ENCODE peak calls at places on chromosomes 2 and 18, in eight cellular contexts. One of them, this sample, is unnamed.

GRCh38 chr2:171141320-171141719 is 19.4 kb downstream of the TLK1 start:
- DNase-seq in HTR-8/SVneo: no peak
- DNase-seq in C1 segment of cervical spinal cord: no peak
- DNase-seq in amygdala: no peak
- DNase-seq in osteocyte: no peak
- DNase-seq in NCI-H1694 treated with DMSO at 0.1 percent for 48 hours: no peak
- DNase-seq in non-pigmented ciliary epithelial cell: no peak
- DNase-seq in caudate nucleus: no peak
- DNase-seq in this sample: no peak

GRCh38 chr2:58891828-58892366 is 650.8 kb upstream of the FANCL start:
- DNase-seq in HTR-8/SVneo: no peak
- DNase-seq in C1 segment of cervical spinal cord: no peak
- DNase-seq in amygdala: no peak
- DNase-seq in osteocyte: no peak
- DNase-seq in NCI-H1694 treated with DMSO at 0.1 percent for 48 hours: no peak
- DNase-seq in non-pigmented ciliary epithelial cell: no peak
- DNase-seq in caudate nucleus: no peak
- DNase-seq in this sample: no peak

GRCh38 chr2:86019121-86019520 is 86.6 kb downstream of the POLR1A start:
- DNase-seq in HTR-8/SVneo: no peak
- DNase-seq in C1 segment of cervical spinal cord: no peak
- DNase-seq in amygdala: no peak
- DNase-seq in osteocyte: no peak
- DNase-seq in NCI-H1694 treated with DMSO at 0.1 percent for 48 hours: no peak
- DNase-seq in non-pigmented ciliary epithelial cell: no peak
- DNase-seq in caudate nucleus: no peak
- DNase-seq in this sample: no peak

GRCh38 chr2:172680595-172681176 is 55.0 kb upstream of the RAPGEF4 start:
- DNase-seq in HTR-8/SVneo: no peak
- DNase-seq in C1 segment of cervical spinal cord: no peak
- DNase-seq in amygdala: no peak
- DNase-seq in osteocyte: no peak
- DNase-seq in NCI-H1694 treated with DMSO at 0.1 percent for 48 hours: no peak
- DNase-seq in non-pigmented ciliary epithelial cell: no peak
- DNase-seq in caudate nucleus: no peak
- DNase-seq in this sample: no peak

GRCh38 chr2:37569986-37570688 is 101.3 kb downstream of the CDC42EP3 start:
- DNase-seq in HTR-8/SVneo: no peak
- DNase-seq in C1 segment of cervical spinal cord: no peak
- DNase-seq in amygdala: no peak
- DNase-seq in osteocyte: no peak
- DNase-seq in NCI-H1694 treated with DMSO at 0.1 percent for 48 hours: no peak
- DNase-seq in non-pigmented ciliary epithelial cell: no peak
- DNase-seq in caudate nucleus: no peak
- DNase-seq in this sample: no peak

GRCh38 chr2:157206921-157207320 is 50.6 kb upstream of the GALNT5 start:
- DNase-seq in HTR-8/SVneo: no peak
- DNase-seq in C1 segment of cervical spinal cord: no peak
- DNase-seq in amygdala: no peak
- DNase-seq in osteocyte: no peak
- DNase-seq in NCI-H1694 treated with DMSO at 0.1 percent for 48 hours: peak
- DNase-seq in non-pigmented ciliary epithelial cell: no peak
- DNase-seq in caudate nucleus: no peak
- DNase-seq in this sample: no peak

GRCh38 chr2:71992036-71992435 is 155.6 kb downstream of the CYP26B1 start:
- DNase-seq in HTR-8/SVneo: no peak
- DNase-seq in C1 segment of cervical spinal cord: no peak
- DNase-seq in amygdala: no peak
- DNase-seq in osteocyte: no peak
- DNase-seq in NCI-H1694 treated with DMSO at 0.1 percent for 48 hours: no peak
- DNase-seq in non-pigmented ciliary epithelial cell: no peak
- DNase-seq in caudate nucleus: no peak
- DNase-seq in this sample: no peak

GRCh38 chr18:28175930-28176673 is 828 bp downstream of the CDH2 start:
- DNase-seq in HTR-8/SVneo: peak
- DNase-seq in C1 segment of cervical spinal cord: peak
- DNase-seq in amygdala: no peak
- DNase-seq in osteocyte: no peak
- DNase-seq in NCI-H1694 treated with DMSO at 0.1 percent for 48 hours: peak
- DNase-seq in non-pigmented ciliary epithelial cell: no peak
- DNase-seq in caudate nucleus: no peak
- DNase-seq in this sample: no peak

GRCh38 chr2:30208453-30208852 is 22.9 kb upstream of the LBH start:
- DNase-seq in HTR-8/SVneo: peak
- DNase-seq in C1 segment of cervical spinal cord: peak
- DNase-seq in amygdala: no peak
- DNase-seq in osteocyte: peak
- DNase-seq in NCI-H1694 treated with DMSO at 0.1 percent for 48 hours: peak
- DNase-seq in non-pigmented ciliary epithelial cell: no peak
- DNase-seq in caudate nucleus: peak
- DNase-seq in this sample: peak

GRCh38 chr2:919672-920071 is 31.0 kb upstream of the SNTG2 start:
- DNase-seq in HTR-8/SVneo: no peak
- DNase-seq in C1 segment of cervical spinal cord: no peak
- DNase-seq in amygdala: no peak
- DNase-seq in osteocyte: no peak
- DNase-seq in NCI-H1694 treated with DMSO at 0.1 percent for 48 hours: no peak
- DNase-seq in non-pigmented ciliary epithelial cell: no peak
- DNase-seq in caudate nucleus: no peak
- DNase-seq in this sample: no peak

GRCh38 chr2:176291335-176291734 is 22.1 kb downstream of the MTX2 start:
- DNase-seq in HTR-8/SVneo: no peak
- DNase-seq in C1 segment of cervical spinal cord: no peak
- DNase-seq in amygdala: no peak
- DNase-seq in osteocyte: no peak
- DNase-seq in NCI-H1694 treated with DMSO at 0.1 percent for 48 hours: no peak
- DNase-seq in non-pigmented ciliary epithelial cell: no peak
- DNase-seq in caudate nucleus: no peak
- DNase-seq in this sample: no peak

GRCh38 chr18:48808476-48808875 is 142.3 kb downstream of the SMAD7 start:
- DNase-seq in HTR-8/SVneo: no peak
- DNase-seq in C1 segment of cervical spinal cord: no peak
- DNase-seq in amygdala: no peak
- DNase-seq in osteocyte: no peak
- DNase-seq in NCI-H1694 treated with DMSO at 0.1 percent for 48 hours: no peak
- DNase-seq in non-pigmented ciliary epithelial cell: no peak
- DNase-seq in caudate nucleus: no peak
- DNase-seq in this sample: no peak

GRCh38 chr2:239539776-239540100 is 138.9 kb upstream of the HDAC4 start:
- DNase-seq in HTR-8/SVneo: no peak
- DNase-seq in C1 segment of cervical spinal cord: no peak
- DNase-seq in amygdala: no peak
- DNase-seq in osteocyte: no peak
- DNase-seq in NCI-H1694 treated with DMSO at 0.1 percent for 48 hours: no peak
- DNase-seq in non-pigmented ciliary epithelial cell: no peak
- DNase-seq in caudate nucleus: no peak
- DNase-seq in this sample: no peak

GRCh38 chr2:9178905-9179571 is 27.6 kb upstream of the ASAP2 start:
- DNase-seq in HTR-8/SVneo: no peak
- DNase-seq in C1 segment of cervical spinal cord: no peak
- DNase-seq in amygdala: no peak
- DNase-seq in osteocyte: no peak
- DNase-seq in NCI-H1694 treated with DMSO at 0.1 percent for 48 hours: no peak
- DNase-seq in non-pigmented ciliary epithelial cell: no peak
- DNase-seq in caudate nucleus: peak
- DNase-seq in this sample: no peak

GRCh38 chr2:159177957-159178356 is 108.5 kb downstream of the WDSUB1 start:
- DNase-seq in HTR-8/SVneo: no peak
- DNase-seq in C1 segment of cervical spinal cord: no peak
- DNase-seq in amygdala: no peak
- DNase-seq in osteocyte: no peak
- DNase-seq in NCI-H1694 treated with DMSO at 0.1 percent for 48 hours: no peak
- DNase-seq in non-pigmented ciliary epithelial cell: no peak
- DNase-seq in caudate nucleus: no peak
- DNase-seq in this sample: no peak

GRCh38 chr2:132009874-132010521 is 151.8 kb downstream of the ANKRD30BL start:
- DNase-seq in HTR-8/SVneo: no peak
- DNase-seq in C1 segment of cervical spinal cord: no peak
- DNase-seq in amygdala: no peak
- DNase-seq in osteocyte: no peak
- DNase-seq in NCI-H1694 treated with DMSO at 0.1 percent for 48 hours: no peak
- DNase-seq in non-pigmented ciliary epithelial cell: peak
- DNase-seq in caudate nucleus: no peak
- DNase-seq in this sample: no peak

GRCh38 chr18:35513181-35513932 is 15.6 kb upstream of the INO80C start:
- DNase-seq in HTR-8/SVneo: no peak
- DNase-seq in C1 segment of cervical spinal cord: no peak
- DNase-seq in amygdala: no peak
- DNase-seq in osteocyte: peak
- DNase-seq in NCI-H1694 treated with DMSO at 0.1 percent for 48 hours: no peak
- DNase-seq in non-pigmented ciliary epithelial cell: peak
- DNase-seq in caudate nucleus: no peak
- DNase-seq in this sample: no peak

GRCh38 chr2:190467575-190468083 is 59.5 kb downstream of the MFSD6 start:
- DNase-seq in HTR-8/SVneo: no peak
- DNase-seq in C1 segment of cervical spinal cord: peak
- DNase-seq in amygdala: no peak
- DNase-seq in osteocyte: no peak
- DNase-seq in NCI-H1694 treated with DMSO at 0.1 percent for 48 hours: no peak
- DNase-seq in non-pigmented ciliary epithelial cell: no peak
- DNase-seq in caudate nucleus: no peak
- DNase-seq in this sample: no peak

GRCh38 chr18:10822457-10822856 is 296.6 kb downstream of the NAPG start:
- DNase-seq in HTR-8/SVneo: no peak
- DNase-seq in C1 segment of cervical spinal cord: no peak
- DNase-seq in amygdala: no peak
- DNase-seq in osteocyte: no peak
- DNase-seq in NCI-H1694 treated with DMSO at 0.1 percent for 48 hours: no peak
- DNase-seq in non-pigmented ciliary epithelial cell: no peak
- DNase-seq in caudate nucleus: no peak
- DNase-seq in this sample: no peak

GRCh38 chr2:239278361-239278760 is 122.5 kb downstream of the HDAC4 start:
- DNase-seq in HTR-8/SVneo: no peak
- DNase-seq in C1 segment of cervical spinal cord: no peak
- DNase-seq in amygdala: no peak
- DNase-seq in osteocyte: no peak
- DNase-seq in NCI-H1694 treated with DMSO at 0.1 percent for 48 hours: no peak
- DNase-seq in non-pigmented ciliary epithelial cell: no peak
- DNase-seq in caudate nucleus: no peak
- DNase-seq in this sample: peak

GRCh38 chr2:240888130-240888889 is 7.6 kb downstream of the MAB21L4 start:
- DNase-seq in HTR-8/SVneo: no peak
- DNase-seq in C1 segment of cervical spinal cord: no peak
- DNase-seq in amygdala: no peak
- DNase-seq in osteocyte: no peak
- DNase-seq in NCI-H1694 treated with DMSO at 0.1 percent for 48 hours: no peak
- DNase-seq in non-pigmented ciliary epithelial cell: no peak
- DNase-seq in caudate nucleus: no peak
- DNase-seq in this sample: no peak

GRCh38 chr18:12366379-12366778 is 10.6 kb downstream of the AFG3L2 start:
- DNase-seq in HTR-8/SVneo: no peak
- DNase-seq in C1 segment of cervical spinal cord: no peak
- DNase-seq in amygdala: no peak
- DNase-seq in osteocyte: no peak
- DNase-seq in NCI-H1694 treated with DMSO at 0.1 percent for 48 hours: no peak
- DNase-seq in non-pigmented ciliary epithelial cell: no peak
- DNase-seq in caudate nucleus: no peak
- DNase-seq in this sample: peak

GRCh38 chr2:85308951-85309555 is 18.7 kb downstream of the TGOLN2 start:
- DNase-seq in HTR-8/SVneo: no peak
- DNase-seq in C1 segment of cervical spinal cord: peak
- DNase-seq in amygdala: no peak
- DNase-seq in osteocyte: no peak
- DNase-seq in NCI-H1694 treated with DMSO at 0.1 percent for 48 hours: peak
- DNase-seq in non-pigmented ciliary epithelial cell: no peak
- DNase-seq in caudate nucleus: peak
- DNase-seq in this sample: no peak

GRCh38 chr2:61538920-61539559 is 884 bp upstream of the XPO1 start:
- DNase-seq in HTR-8/SVneo: no peak
- DNase-seq in C1 segment of cervical spinal cord: peak
- DNase-seq in amygdala: no peak
- DNase-seq in osteocyte: no peak
- DNase-seq in NCI-H1694 treated with DMSO at 0.1 percent for 48 hours: peak
- DNase-seq in non-pigmented ciliary epithelial cell: no peak
- DNase-seq in caudate nucleus: no peak
- DNase-seq in this sample: peak

This sample was measured in activated CD8-positive, alpha-beta memory T cell treated with anti-CD3 and anti-CD28 coated beads, Interleukin-2, amount 50 U/mL, for 48 hours.